ENCODE peak calls at places on chromosomes 16 and 17, in six cellular contexts. One of them, this sample, is unnamed.

GRCh38 chr16:56013962-56014552 is 138.9 kb upstream of the CES5A start:
- DNase-seq in BJ: no peak
- DNase-seq in tibial nerve: no peak
- DNase-seq in astrocyte of the spinal cord: no peak
- DNase-seq in Calu3: peak
- DNase-seq in CD4-positive, alpha-beta T cell: peak
- DNase-seq in this sample: peak

GRCh38 chr16:4691666-4692412 is 1.5 kb upstream of the NUDT16L1 start:
- DNase-seq in Calu3: no peak
- DNase-seq in CD4-positive, alpha-beta T cell: no peak
- DNase-seq in astrocyte of the spinal cord: no peak
- DNase-seq in tibial nerve: no peak
- DNase-seq in BJ: no peak
- DNase-seq in this sample: no peak

GRCh38 chr17:81819648-81820171 is 13.4 kb downstream of the MCRIP1 start:
- DNase-seq in Calu3: no peak
- DNase-seq in astrocyte of the spinal cord: no peak
- DNase-seq in tibial nerve: no peak
- DNase-seq in CD4-positive, alpha-beta T cell: no peak
- DNase-seq in BJ: no peak
- DNase-seq in this sample: no peak

GRCh38 chr16:81449241-81449640 is 4.6 kb downstream of the CMIP start:
- DNase-seq in tibial nerve: no peak
- DNase-seq in Calu3: no peak
- DNase-seq in CD4-positive, alpha-beta T cell: no peak
- DNase-seq in BJ: no peak
- DNase-seq in astrocyte of the spinal cord: no peak
- DNase-seq in this sample: peak

GRCh38 chr16:11613381-11614303 is 26.9 kb upstream of the LITAF start:
- DNase-seq in BJ: no peak
- DNase-seq in Calu3: peak
- DNase-seq in astrocyte of the spinal cord: no peak
- DNase-seq in tibial nerve: peak
- DNase-seq in CD4-positive, alpha-beta T cell: no peak
- DNase-seq in this sample: peak

GRCh38 chr17:67067571-67068517 is 23.5 kb downstream of the CACNG1 start:
- DNase-seq in CD4-positive, alpha-beta T cell: no peak
- DNase-seq in BJ: no peak
- DNase-seq in Calu3: no peak
- DNase-seq in astrocyte of the spinal cord: no peak
- DNase-seq in tibial nerve: no peak
- DNase-seq in this sample: no peak

GRCh38 chr17:1298616-1299015 is 19.2 kb downstream of the TRARG1 start:
- DNase-seq in astrocyte of the spinal cord: no peak
- DNase-seq in tibial nerve: no peak
- DNase-seq in CD4-positive, alpha-beta T cell: peak
- DNase-seq in BJ: no peak
- DNase-seq in Calu3: peak
- DNase-seq in this sample: peak

GRCh38 chr16:83517398-83517797 is 290.4 kb upstream of the HSBP1 start:
- DNase-seq in astrocyte of the spinal cord: no peak
- DNase-seq in Calu3: no peak
- DNase-seq in tibial nerve: no peak
- DNase-seq in CD4-positive, alpha-beta T cell: no peak
- DNase-seq in BJ: no peak
- DNase-seq in this sample: no peak

GRCh38 chr17:75773808-75774470 is 8.9 kb upstream of the GALK1 start:
- DNase-seq in CD4-positive, alpha-beta T cell: no peak
- DNase-seq in astrocyte of the spinal cord: no peak
- DNase-seq in Calu3: no peak
- DNase-seq in BJ: no peak
- DNase-seq in tibial nerve: no peak
- DNase-seq in this sample: no peak

GRCh38 chr17:75769536-75769935 is 4.5 kb upstream of the GALK1 start:
- DNase-seq in BJ: no peak
- DNase-seq in Calu3: no peak
- DNase-seq in CD4-positive, alpha-beta T cell: no peak
- DNase-seq in astrocyte of the spinal cord: no peak
- DNase-seq in tibial nerve: peak
- DNase-seq in this sample: no peak

GRCh38 chr17:75774471-75774987 is 9.5 kb upstream of the GALK1 start:
- DNase-seq in astrocyte of the spinal cord: no peak
- DNase-seq in BJ: no peak
- DNase-seq in Calu3: no peak
- DNase-seq in tibial nerve: no peak
- DNase-seq in CD4-positive, alpha-beta T cell: no peak
- DNase-seq in this sample: peak

GRCh38 chr17:75773121-75773807 is 8.3 kb upstream of the GALK1 start:
- DNase-seq in BJ: no peak
- DNase-seq in CD4-positive, alpha-beta T cell: no peak
- DNase-seq in Calu3: no peak
- DNase-seq in astrocyte of the spinal cord: no peak
- DNase-seq in tibial nerve: no peak
- DNase-seq in this sample: no peak

GRCh38 chr17:75771334-75772281 is 6.6 kb upstream of the GALK1 start:
- DNase-seq in astrocyte of the spinal cord: no peak
- DNase-seq in Calu3: no peak
- DNase-seq in tibial nerve: no peak
- DNase-seq in BJ: no peak
- DNase-seq in CD4-positive, alpha-beta T cell: no peak
- DNase-seq in this sample: no peak
- TF ChIP-seq CTCF in astrocyte of the spinal cord: peak
- TF ChIP-seq CTCF in Calu3: no peak
- TF ChIP-seq CTCF in tibial nerve: no peak
- TF ChIP-seq CTCF in BJ: peak
- TF ChIP-seq CTCF in CD4-positive, alpha-beta T cell: no peak
- TF ChIP-seq CTCF in this sample: no peak

GRCh38 chr16:50677351-50677750 is 3.8 kb downstream of the SNX20 start:
- DNase-seq in Calu3: no peak
- DNase-seq in astrocyte of the spinal cord: no peak
- DNase-seq in BJ: no peak
- DNase-seq in tibial nerve: no peak
- DNase-seq in CD4-positive, alpha-beta T cell: no peak
- DNase-seq in this sample: no peak
- TF ChIP-seq CTCF in Calu3: peak
- TF ChIP-seq CTCF in astrocyte of the spinal cord: peak
- TF ChIP-seq CTCF in BJ: peak
- TF ChIP-seq CTCF in tibial nerve: no peak
- TF ChIP-seq CTCF in CD4-positive, alpha-beta T cell: peak
- TF ChIP-seq CTCF in this sample: peak

GRCh38 chr17:74785096-74785980 is 9.2 kb upstream of the NAT9 start:
- DNase-seq in CD4-positive, alpha-beta T cell: no peak
- DNase-seq in Calu3: no peak
- DNase-seq in tibial nerve: no peak
- DNase-seq in BJ: no peak
- DNase-seq in astrocyte of the spinal cord: no peak
- DNase-seq in this sample: peak
- TF ChIP-seq CTCF in CD4-positive, alpha-beta T cell: no peak
- TF ChIP-seq CTCF in Calu3: no peak
- TF ChIP-seq CTCF in tibial nerve: no peak
- TF ChIP-seq CTCF in BJ: no peak
- TF ChIP-seq CTCF in astrocyte of the spinal cord: peak
- TF ChIP-seq CTCF in this sample: no peak

GRCh38 chr17:71460943-71461342 is 659.9 kb upstream of the SOX9 start:
- DNase-seq in astrocyte of the spinal cord: peak
- DNase-seq in Calu3: peak
- DNase-seq in tibial nerve: no peak
- DNase-seq in BJ: no peak
- DNase-seq in CD4-positive, alpha-beta T cell: no peak
- DNase-seq in this sample: peak
- TF ChIP-seq CTCF in astrocyte of the spinal cord: peak
- TF ChIP-seq CTCF in Calu3: peak
- TF ChIP-seq CTCF in tibial nerve: no peak
- TF ChIP-seq CTCF in BJ: peak
- TF ChIP-seq CTCF in CD4-positive, alpha-beta T cell: no peak
- TF ChIP-seq CTCF in this sample: peak

DNA sequence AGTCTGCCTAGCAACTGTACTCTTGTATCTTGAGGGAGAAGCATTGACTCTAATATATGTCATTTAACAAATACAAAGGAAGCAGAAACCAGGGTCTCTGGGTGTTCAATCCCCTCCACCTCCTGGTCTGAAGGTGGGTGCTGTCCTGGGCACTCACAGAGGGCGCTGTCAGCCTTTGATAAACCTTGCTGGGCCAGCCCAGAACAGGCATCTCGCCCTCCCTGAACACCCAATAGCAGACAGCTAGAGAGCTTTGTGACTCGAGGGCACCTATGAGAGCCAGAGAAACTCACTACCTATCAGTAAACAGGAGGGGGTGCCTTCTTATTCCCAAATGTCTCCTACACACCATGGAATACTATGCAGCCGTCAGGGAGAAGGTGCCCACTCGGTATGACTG is 6.4 kb upstream of the PIPOX start:
- DNase-seq in BJ: no peak
- DNase-seq in CD4-positive, alpha-beta T cell: no peak
- DNase-seq in astrocyte of the spinal cord: no peak
- DNase-seq in Calu3: no peak
- DNase-seq in tibial nerve: no peak
- DNase-seq in this sample: no peak
- TF ChIP-seq CTCF in BJ: no peak
- TF ChIP-seq CTCF in CD4-positive, alpha-beta T cell: no peak
- TF ChIP-seq CTCF in astrocyte of the spinal cord: no peak
- TF ChIP-seq CTCF in Calu3: no peak
- TF ChIP-seq CTCF in tibial nerve: no peak
- TF ChIP-seq CTCF in this sample: no peak

DNA sequence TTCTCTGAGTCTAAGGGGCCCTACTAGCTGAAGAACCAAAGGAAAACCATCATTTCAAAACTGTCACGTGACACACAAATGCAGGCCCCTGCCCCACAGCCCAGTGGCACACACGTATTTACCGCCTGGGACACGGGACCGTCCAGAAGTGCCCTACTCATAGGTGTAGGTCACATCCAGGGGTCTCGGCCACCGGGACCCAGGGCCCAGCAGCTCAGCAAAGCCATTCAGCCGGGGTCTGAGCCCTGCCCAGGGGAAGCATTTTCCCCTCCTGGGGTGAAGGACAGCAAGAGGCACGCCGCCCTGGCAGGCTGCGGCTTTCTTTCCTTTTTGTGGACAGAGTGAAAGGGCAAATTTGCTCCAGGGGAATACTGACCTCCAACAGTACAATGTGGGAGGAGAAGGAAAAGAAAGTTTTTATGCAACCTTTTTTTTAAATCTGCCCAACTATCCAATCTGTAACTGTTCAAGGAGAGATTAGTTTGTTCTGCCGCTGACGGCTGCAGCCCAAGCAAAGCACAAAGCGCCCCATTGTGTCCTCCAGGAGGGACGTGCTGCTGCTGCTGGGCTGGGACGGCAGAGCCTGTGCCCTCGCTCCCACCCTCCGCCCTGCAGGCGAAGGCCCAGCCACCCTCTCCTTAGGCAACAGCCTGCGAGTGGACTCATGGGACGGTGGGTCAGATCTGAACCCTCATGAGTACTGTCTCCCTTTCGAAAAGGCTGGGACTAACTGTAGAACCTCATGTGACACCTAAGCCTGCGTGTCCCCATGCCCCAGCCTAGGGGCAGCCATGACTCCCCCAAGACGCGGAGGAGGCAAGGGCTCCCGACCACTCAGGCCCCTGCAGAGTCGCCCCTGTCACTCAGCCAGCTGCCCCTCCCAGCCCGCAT is 21.3 kb downstream of the SLC7A5 start:
- DNase-seq in tibial nerve: peak
- DNase-seq in astrocyte of the spinal cord: no peak
- DNase-seq in CD4-positive, alpha-beta T cell: no peak
- DNase-seq in Calu3: no peak
- DNase-seq in BJ: no peak
- DNase-seq in this sample: no peak
- TF ChIP-seq CTCF in tibial nerve: peak
- TF ChIP-seq CTCF in astrocyte of the spinal cord: no peak
- TF ChIP-seq CTCF in CD4-positive, alpha-beta T cell: no peak
- TF ChIP-seq CTCF in Calu3: no peak
- TF ChIP-seq CTCF in BJ: no peak
- TF ChIP-seq CTCF in this sample: no peak

GRCh38 chr16:22938647-22939046 is 124.7 kb downstream of the HS3ST2 start:
- DNase-seq in astrocyte of the spinal cord: no peak
- DNase-seq in Calu3: no peak
- DNase-seq in CD4-positive, alpha-beta T cell: no peak
- DNase-seq in tibial nerve: no peak
- DNase-seq in BJ: no peak
- DNase-seq in this sample: no peak

GRCh38 chr16:22934786-22935185 is 120.8 kb downstream of the HS3ST2 start:
- DNase-seq in astrocyte of the spinal cord: no peak
- DNase-seq in tibial nerve: no peak
- DNase-seq in Calu3: no peak
- DNase-seq in CD4-positive, alpha-beta T cell: no peak
- DNase-seq in BJ: no peak
- DNase-seq in this sample: no peak

GRCh38 chr16:22933173-22933572 is 119.2 kb downstream of the HS3ST2 start:
- DNase-seq in CD4-positive, alpha-beta T cell: no peak
- DNase-seq in Calu3: no peak
- DNase-seq in BJ: no peak
- DNase-seq in tibial nerve: no peak
- DNase-seq in astrocyte of the spinal cord: no peak
- DNase-seq in this sample: no peak

GRCh38 chr16:22941970-22942501 is 128.1 kb downstream of the HS3ST2 start:
- DNase-seq in Calu3: no peak
- DNase-seq in astrocyte of the spinal cord: no peak
- DNase-seq in tibial nerve: no peak
- DNase-seq in BJ: no peak
- DNase-seq in CD4-positive, alpha-beta T cell: no peak
- DNase-seq in this sample: no peak

GRCh38 chr16:22937169-22937568 is 123.2 kb downstream of the HS3ST2 start:
- DNase-seq in CD4-positive, alpha-beta T cell: no peak
- DNase-seq in tibial nerve: no peak
- DNase-seq in Calu3: no peak
- DNase-seq in astrocyte of the spinal cord: no peak
- DNase-seq in BJ: no peak
- DNase-seq in this sample: no peak
- TF ChIP-seq CTCF in CD4-positive, alpha-beta T cell: no peak
- TF ChIP-seq CTCF in tibial nerve: no peak
- TF ChIP-seq CTCF in Calu3: no peak
- TF ChIP-seq CTCF in astrocyte of the spinal cord: no peak
- TF ChIP-seq CTCF in BJ: no peak
- TF ChIP-seq CTCF in this sample: no peak

DNA sequence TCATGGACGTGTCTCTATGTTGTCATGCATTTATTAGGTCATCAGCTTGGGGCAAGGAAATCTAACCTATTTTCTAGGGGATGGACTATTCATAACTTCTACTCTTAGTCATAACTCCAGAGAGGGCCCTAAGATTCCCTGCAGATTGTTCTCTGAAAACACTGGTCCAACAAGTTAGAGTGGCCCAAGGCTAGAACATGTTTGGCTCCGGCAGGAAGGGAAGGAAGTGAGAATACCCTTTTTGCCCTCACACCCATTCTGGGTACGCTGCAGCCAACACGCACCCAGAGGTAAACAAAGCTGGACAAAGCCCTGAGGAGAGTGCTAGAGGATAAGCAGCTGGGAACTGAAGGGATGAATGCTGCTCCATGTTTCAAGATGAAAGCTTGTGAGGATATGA is 9.9 kb downstream of the C16orf86 start:
- DNase-seq in CD4-positive, alpha-beta T cell: no peak
- DNase-seq in Calu3: no peak
- DNase-seq in tibial nerve: no peak
- DNase-seq in BJ: no peak
- DNase-seq in astrocyte of the spinal cord: no peak
- DNase-seq in this sample: no peak
- TF ChIP-seq CTCF in CD4-positive, alpha-beta T cell: no peak
- TF ChIP-seq CTCF in Calu3: no peak
- TF ChIP-seq CTCF in tibial nerve: no peak
- TF ChIP-seq CTCF in BJ: no peak
- TF ChIP-seq CTCF in astrocyte of the spinal cord: no peak
- TF ChIP-seq CTCF in this sample: no peak